ENCODE peak calls at places on chromosomes 12 and 14, in ten cellular contexts. One of them, this sample, is unnamed.

GRCh38 chr14:52399886-52400599 is 85.9 kb downstream of the PTGER2 start:
- DNase-seq in heart left ventricle: no peak
- DNase-seq in brain microvascular endothelial cell: no peak
- DNase-seq in BE2C: no peak
- DNase-seq in HFF-Myc: no peak
- DNase-seq in WTC11: no peak
- DNase-seq in GM23338: peak
- DNase-seq in CD4-positive, alpha-beta T cell: no peak
- DNase-seq in MM.1S: no peak
- DNase-seq in uterus: no peak
- DNase-seq in this sample: no peak

GRCh38 chr12:75712223-75712622 is 200.8 kb upstream of the KRR1 start:
- DNase-seq in heart left ventricle: no peak
- DNase-seq in brain microvascular endothelial cell: no peak
- DNase-seq in BE2C: no peak
- DNase-seq in HFF-Myc: no peak
- DNase-seq in WTC11: no peak
- DNase-seq in GM23338: no peak
- DNase-seq in CD4-positive, alpha-beta T cell: no peak
- DNase-seq in MM.1S: no peak
- DNase-seq in uterus: no peak
- DNase-seq in this sample: no peak

GRCh38 chr12:92977326-92977725 is 48.2 kb upstream of the EEA1 start:
- DNase-seq in heart left ventricle: no peak
- DNase-seq in brain microvascular endothelial cell: no peak
- DNase-seq in BE2C: no peak
- DNase-seq in HFF-Myc: no peak
- DNase-seq in WTC11: no peak
- DNase-seq in GM23338: no peak
- DNase-seq in CD4-positive, alpha-beta T cell: no peak
- DNase-seq in MM.1S: no peak
- DNase-seq in uterus: no peak
- DNase-seq in this sample: no peak

GRCh38 chr14:74945261-74945851 is 10.0 kb downstream of the PGF start:
- DNase-seq in heart left ventricle: no peak
- DNase-seq in brain microvascular endothelial cell: no peak
- DNase-seq in BE2C: peak
- DNase-seq in HFF-Myc: no peak
- DNase-seq in WTC11: peak
- DNase-seq in GM23338: peak
- DNase-seq in CD4-positive, alpha-beta T cell: no peak
- DNase-seq in MM.1S: peak
- DNase-seq in uterus: no peak
- DNase-seq in this sample: peak

GRCh38 chr12:76449993-76450392 is 101.8 kb upstream of the BBS10 start:
- DNase-seq in heart left ventricle: no peak
- DNase-seq in brain microvascular endothelial cell: no peak
- DNase-seq in BE2C: no peak
- DNase-seq in HFF-Myc: no peak
- DNase-seq in WTC11: no peak
- DNase-seq in GM23338: no peak
- DNase-seq in CD4-positive, alpha-beta T cell: no peak
- DNase-seq in MM.1S: no peak
- DNase-seq in uterus: no peak
- DNase-seq in this sample: no peak

GRCh38 chr14:89108608-89109007 is 284.2 kb downstream of the TTC8 start:
- DNase-seq in heart left ventricle: no peak
- DNase-seq in brain microvascular endothelial cell: no peak
- DNase-seq in BE2C: no peak
- DNase-seq in HFF-Myc: no peak
- DNase-seq in WTC11: no peak
- DNase-seq in GM23338: no peak
- DNase-seq in CD4-positive, alpha-beta T cell: no peak
- DNase-seq in MM.1S: no peak
- DNase-seq in uterus: no peak
- DNase-seq in this sample: no peak

GRCh38 chr12:68844788-68845695 is 37.1 kb downstream of the MDM2 start:
- DNase-seq in heart left ventricle: no peak
- DNase-seq in brain microvascular endothelial cell: no peak
- DNase-seq in BE2C: no peak
- DNase-seq in HFF-Myc: no peak
- DNase-seq in WTC11: no peak
- DNase-seq in GM23338: no peak
- DNase-seq in CD4-positive, alpha-beta T cell: no peak
- DNase-seq in MM.1S: no peak
- DNase-seq in uterus: no peak
- DNase-seq in this sample: no peak

GRCh38 chr12:78210894-78211302 is 380.2 kb downstream of the NAV3 start:
- DNase-seq in heart left ventricle: no peak
- DNase-seq in brain microvascular endothelial cell: peak
- DNase-seq in BE2C: no peak
- DNase-seq in HFF-Myc: peak
- DNase-seq in WTC11: no peak
- DNase-seq in GM23338: no peak
- DNase-seq in CD4-positive, alpha-beta T cell: no peak
- DNase-seq in MM.1S: no peak
- DNase-seq in uterus: no peak
- DNase-seq in this sample: no peak

GRCh38 chr14:56117765-56118610 is at the start of gene PELI2:
- DNase-seq in heart left ventricle: peak
- DNase-seq in brain microvascular endothelial cell: peak
- DNase-seq in BE2C: peak
- DNase-seq in HFF-Myc: no peak
- DNase-seq in WTC11: peak
- DNase-seq in GM23338: peak
- DNase-seq in CD4-positive, alpha-beta T cell: peak
- DNase-seq in MM.1S: peak
- DNase-seq in uterus: peak
- DNase-seq in this sample: peak
- TF ChIP-seq CTCF in heart left ventricle: no peak
- TF ChIP-seq CTCF in brain microvascular endothelial cell: peak
- TF ChIP-seq CTCF in BE2C: peak
- TF ChIP-seq CTCF in HFF-Myc: no peak
- TF ChIP-seq CTCF in WTC11: no peak
- TF ChIP-seq CTCF in GM23338: no peak
- TF ChIP-seq CTCF in CD4-positive, alpha-beta T cell: no peak
- TF ChIP-seq CTCF in MM.1S: no peak
- TF ChIP-seq CTCF in uterus: peak
- TF ChIP-seq CTCF in this sample: no peak

GRCh38 chr12:62827042-62827441 is 107.9 kb downstream of the PPM1H start:
- DNase-seq in heart left ventricle: no peak
- DNase-seq in brain microvascular endothelial cell: no peak
- DNase-seq in BE2C: no peak
- DNase-seq in HFF-Myc: no peak
- DNase-seq in WTC11: no peak
- DNase-seq in GM23338: no peak
- DNase-seq in CD4-positive, alpha-beta T cell: no peak
- DNase-seq in MM.1S: no peak
- DNase-seq in uterus: no peak
- DNase-seq in this sample: no peak
- TF ChIP-seq CTCF in heart left ventricle: no peak
- TF ChIP-seq CTCF in brain microvascular endothelial cell: peak
- TF ChIP-seq CTCF in BE2C: no peak
- TF ChIP-seq CTCF in HFF-Myc: peak
- TF ChIP-seq CTCF in WTC11: no peak
- TF ChIP-seq CTCF in GM23338: peak
- TF ChIP-seq CTCF in CD4-positive, alpha-beta T cell: no peak
- TF ChIP-seq CTCF in MM.1S: peak
- TF ChIP-seq CTCF in uterus: no peak
- TF ChIP-seq CTCF in this sample: no peak

GRCh38 chr14:50714452-50715073 is 46.5 kb upstream of the SAV1 start:
- DNase-seq in heart left ventricle: no peak
- DNase-seq in brain microvascular endothelial cell: peak
- DNase-seq in BE2C: no peak
- DNase-seq in HFF-Myc: peak
- DNase-seq in WTC11: no peak
- DNase-seq in GM23338: peak
- DNase-seq in CD4-positive, alpha-beta T cell: no peak
- DNase-seq in MM.1S: peak
- DNase-seq in uterus: no peak
- DNase-seq in this sample: peak
- TF ChIP-seq CTCF in heart left ventricle: peak
- TF ChIP-seq CTCF in brain microvascular endothelial cell: peak
- TF ChIP-seq CTCF in BE2C: peak
- TF ChIP-seq CTCF in HFF-Myc: peak
- TF ChIP-seq CTCF in WTC11: no peak
- TF ChIP-seq CTCF in GM23338: peak
- TF ChIP-seq CTCF in CD4-positive, alpha-beta T cell: peak
- TF ChIP-seq CTCF in MM.1S: peak
- TF ChIP-seq CTCF in uterus: peak
- TF ChIP-seq CTCF in this sample: peak

DNA sequence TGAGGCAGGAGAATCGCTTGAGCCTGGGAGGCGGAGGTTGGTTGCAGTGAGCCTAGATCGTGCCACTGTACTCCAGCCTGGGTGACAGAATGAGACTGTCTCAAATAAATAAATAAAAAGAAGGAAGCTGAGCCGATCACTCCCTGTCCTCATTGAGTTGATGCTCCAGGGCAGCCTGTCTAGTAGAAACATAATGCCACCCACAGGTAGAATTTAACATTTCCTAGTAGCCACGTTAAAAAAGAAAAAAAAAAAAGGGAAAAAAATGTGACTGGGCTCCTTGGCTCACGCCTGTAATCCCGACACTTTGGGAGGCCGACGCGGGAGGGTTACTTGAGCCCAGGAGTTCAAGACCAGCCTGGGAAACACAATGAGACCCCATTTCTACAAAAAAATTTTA is 135.7 kb downstream of the SCARB1 start:
- DNase-seq in heart left ventricle: no peak
- DNase-seq in brain microvascular endothelial cell: no peak
- DNase-seq in BE2C: no peak
- DNase-seq in HFF-Myc: no peak
- DNase-seq in WTC11: no peak
- DNase-seq in GM23338: no peak
- DNase-seq in CD4-positive, alpha-beta T cell: no peak
- DNase-seq in MM.1S: no peak
- DNase-seq in uterus: no peak
- DNase-seq in this sample: no peak
- TF ChIP-seq CTCF in heart left ventricle: no peak
- TF ChIP-seq CTCF in brain microvascular endothelial cell: no peak
- TF ChIP-seq CTCF in BE2C: no peak
- TF ChIP-seq CTCF in HFF-Myc: no peak
- TF ChIP-seq CTCF in WTC11: no peak
- TF ChIP-seq CTCF in GM23338: peak
- TF ChIP-seq CTCF in CD4-positive, alpha-beta T cell: no peak
- TF ChIP-seq CTCF in MM.1S: no peak
- TF ChIP-seq CTCF in uterus: no peak
- TF ChIP-seq CTCF in this sample: no peak

GRCh38 chr12:52243264-52243773 is 10.3 kb downstream of the KRT7 start:
- DNase-seq in heart left ventricle: no peak
- DNase-seq in brain microvascular endothelial cell: no peak
- DNase-seq in BE2C: peak
- DNase-seq in HFF-Myc: no peak
- DNase-seq in WTC11: no peak
- DNase-seq in GM23338: no peak
- DNase-seq in CD4-positive, alpha-beta T cell: no peak
- DNase-seq in MM.1S: no peak
- DNase-seq in uterus: no peak
- DNase-seq in this sample: no peak

GRCh38 chr12:52241205-52241842 is 8.3 kb downstream of the KRT7 start:
- DNase-seq in heart left ventricle: no peak
- DNase-seq in brain microvascular endothelial cell: no peak
- DNase-seq in BE2C: no peak
- DNase-seq in HFF-Myc: no peak
- DNase-seq in WTC11: no peak
- DNase-seq in GM23338: peak
- DNase-seq in CD4-positive, alpha-beta T cell: no peak
- DNase-seq in MM.1S: no peak
- DNase-seq in uterus: no peak
- DNase-seq in this sample: no peak

GRCh38 chr12:52243774-52244614 is 11.0 kb downstream of the KRT7 start:
- DNase-seq in heart left ventricle: peak
- DNase-seq in brain microvascular endothelial cell: peak
- DNase-seq in BE2C: peak
- DNase-seq in HFF-Myc: peak
- DNase-seq in WTC11: no peak
- DNase-seq in GM23338: no peak
- DNase-seq in CD4-positive, alpha-beta T cell: peak
- DNase-seq in MM.1S: peak
- DNase-seq in uterus: peak
- DNase-seq in this sample: peak

GRCh38 chr12:52244615-52244994 is 11.6 kb downstream of the KRT7 start:
- DNase-seq in heart left ventricle: no peak
- DNase-seq in brain microvascular endothelial cell: no peak
- DNase-seq in BE2C: peak
- DNase-seq in HFF-Myc: no peak
- DNase-seq in WTC11: no peak
- DNase-seq in GM23338: no peak
- DNase-seq in CD4-positive, alpha-beta T cell: no peak
- DNase-seq in MM.1S: no peak
- DNase-seq in uterus: no peak
- DNase-seq in this sample: no peak

GRCh38 chr12:52242442-52243263 is 9.6 kb downstream of the KRT7 start:
- DNase-seq in heart left ventricle: no peak
- DNase-seq in brain microvascular endothelial cell: no peak
- DNase-seq in BE2C: no peak
- DNase-seq in HFF-Myc: no peak
- DNase-seq in WTC11: no peak
- DNase-seq in GM23338: no peak
- DNase-seq in CD4-positive, alpha-beta T cell: no peak
- DNase-seq in MM.1S: no peak
- DNase-seq in uterus: no peak
- DNase-seq in this sample: no peak
- TF ChIP-seq CTCF in heart left ventricle: no peak
- TF ChIP-seq CTCF in brain microvascular endothelial cell: no peak
- TF ChIP-seq CTCF in BE2C: no peak
- TF ChIP-seq CTCF in HFF-Myc: no peak
- TF ChIP-seq CTCF in WTC11: no peak
- TF ChIP-seq CTCF in GM23338: no peak
- TF ChIP-seq CTCF in CD4-positive, alpha-beta T cell: no peak
- TF ChIP-seq CTCF in MM.1S: no peak
- TF ChIP-seq CTCF in uterus: no peak
- TF ChIP-seq CTCF in this sample: no peak

GRCh38 chr12:109860961-109861360 is 19.4 kb downstream of the GLTP start:
- DNase-seq in heart left ventricle: no peak
- DNase-seq in brain microvascular endothelial cell: no peak
- DNase-seq in BE2C: no peak
- DNase-seq in HFF-Myc: no peak
- DNase-seq in WTC11: no peak
- DNase-seq in GM23338: no peak
- DNase-seq in CD4-positive, alpha-beta T cell: no peak
- DNase-seq in MM.1S: no peak
- DNase-seq in uterus: no peak
- DNase-seq in this sample: no peak
- TF ChIP-seq CTCF in heart left ventricle: no peak
- TF ChIP-seq CTCF in brain microvascular endothelial cell: no peak
- TF ChIP-seq CTCF in BE2C: no peak
- TF ChIP-seq CTCF in HFF-Myc: no peak
- TF ChIP-seq CTCF in WTC11: no peak
- TF ChIP-seq CTCF in GM23338: no peak
- TF ChIP-seq CTCF in CD4-positive, alpha-beta T cell: no peak
- TF ChIP-seq CTCF in MM.1S: no peak
- TF ChIP-seq CTCF in uterus: no peak
- TF ChIP-seq CTCF in this sample: no peak

This sample was measured in activated CD8-positive, alpha-beta T cell treated with anti-CD3 and anti-CD28 coated beads for 36 hours.